ENCODE peak calls at places on chromosomes 13 and 19, in eight cellular contexts. C, S, F, D, J, K, Y and Q are unnamed samples. For H3K4me1, the result is how much of the 10 kb centered on the place peaks cover.

GRCh38 chr19:7542556-7543348 is 7.2 kb downstream of the PNPLA6 start:
- DNase-seq in K (no peak), J (no peak), S (no peak), F (no peak), Y (no peak), C (no peak), D (no peak), Q (no peak)

GRCh38 chr19:32647361-32647760 is 27.6 kb downstream of the ANKRD27 start:
- DNase-seq in D (no peak), F (peak), C (no peak), S (no peak), Y (no peak), K (no peak), J (no peak), Q (no peak)

GRCh38 chr13:109385161-109385560 is 401.2 kb downstream of the IRS2 start:
- DNase-seq in K (no peak), D (no peak), C (no peak), S (no peak), J (no peak), Y (no peak), F (no peak), Q (no peak)

GRCh38 chr13:66397133-66397532 is 833.0 kb downstream of the PCDH9 start:
- DNase-seq in Y (no peak), K (no peak), D (no peak), C (no peak), J (no peak), F (no peak), S (no peak), Q (no peak)

GRCh38 chr13:30126903-30127428 is 180.4 kb downstream of the KATNAL1 start:
- DNase-seq in F (no peak), S (no peak), K (no peak), Y (no peak), C (no peak), J (no peak), D (no peak), Q (no peak)

GRCh38 chr19:38389101-38389925 is 816 bp downstream of the SPRED3 start:
- DNase-seq in S (no peak), K (no peak), J (peak), D (no peak), F (peak), Y (no peak), C (peak), Q (no peak)

GRCh38 chr19:33246729-33247440 is 21.2 kb upstream of the SLC7A10 start:
- DNase-seq in D (no peak), C (no peak), S (no peak), Y (no peak), F (peak), J (no peak), K (no peak), Q (no peak)

GRCh38 chr19:1767464-1767933 is 14.2 kb downstream of the ONECUT3 start:
- DNase-seq in S (no peak), J (no peak), D (no peak), F (peak), K (peak), Y (no peak), C (no peak), Q (no peak)

GRCh38 chr13:112601351-112601750 is 13.4 kb upstream of the TUBGCP3 start:
- DNase-seq in F (no peak), S (no peak), D (no peak), Y (no peak), K (no peak), J (no peak), C (no peak), Q (no peak)

GRCh38 chr19:15050639-15051038 is 1.4 kb downstream of the CASP14 start:
- DNase-seq in C (no peak), S (no peak), D (no peak), Y (no peak), K (no peak), F (no peak), J (no peak), Q (no peak)

GRCh38 chr19:46784262-46785053 is 3.9 kb downstream of the SLC1A5 start:
- DNase-seq in J (peak), F (peak), D (peak), K (peak), Y (peak), C (peak), S (peak), Q (no peak)
- TF ChIP-seq REST in J (no peak), F (no peak), D (no peak), K (no peak), Y (no peak), C (no peak), S (no peak), Q (no peak)

GRCh38 chr13:21020581-21020980 is 40.8 kb downstream of the LATS2 start:
- DNase-seq in S (no peak), Y (no peak), C (no peak), D (no peak), K (no peak), J (no peak), F (no peak), Q (no peak)

GRCh38 chr13:21020176-21020575 is 41.2 kb downstream of the LATS2 start:
- DNase-seq in D (no peak), Y (no peak), S (no peak), C (no peak), J (no peak), K (no peak), F (no peak), Q (no peak)

GRCh38 chr13:21016487-21016886 is 44.9 kb downstream of the LATS2 start:
- DNase-seq in D (no peak), S (no peak), J (no peak), F (no peak), K (no peak), C (no peak), Y (no peak), Q (no peak)

GRCh38 chr13:21015284-21015683 is 46.1 kb downstream of the LATS2 start:
- DNase-seq in J (no peak), Y (no peak), S (no peak), F (no peak), D (no peak), C (no peak), K (no peak), Q (no peak)

DNA sequence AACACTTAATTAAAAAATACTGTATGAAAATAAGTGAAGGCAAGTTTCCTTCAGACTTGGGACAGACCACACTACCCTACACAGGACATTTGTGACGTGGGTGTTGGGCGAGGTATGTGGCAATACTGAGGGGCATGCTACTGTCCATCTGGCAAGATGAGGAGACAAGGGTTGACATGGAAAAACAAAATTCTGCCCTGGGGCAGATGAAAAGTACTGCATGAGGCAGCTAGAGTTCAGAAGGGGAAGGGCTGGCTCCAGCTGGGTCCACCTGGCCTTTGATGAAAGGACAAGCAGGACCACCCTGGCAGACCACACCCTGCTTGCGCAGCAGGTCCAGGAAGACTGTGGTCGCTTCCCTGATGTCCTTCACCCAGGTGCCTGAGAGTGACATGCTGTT is 43.2 kb downstream of the LATS2 start:
- DNase-seq in Y (no peak), J (no peak), C (no peak), D (no peak), F (no peak), K (no peak), S (no peak), Q (no peak)
- H3K4me1 ChIP-seq in Y (under half), J (under half), C (half or more), D (under half), F (half or more), K (under half), S (half or more), Q (under half)

GRCh38 chr13:34108396-34108795 is 290.4 kb downstream of the RFC3 start:
- DNase-seq in K (no peak), D (no peak), J (no peak), Y (no peak), C (no peak), F (no peak), S (no peak), Q (no peak)
- H3K27ac ChIP-seq in K (no peak), D (no peak), J (no peak), Y (no peak), C (no peak), F (no peak), S (no peak), Q (no peak)

DNA sequence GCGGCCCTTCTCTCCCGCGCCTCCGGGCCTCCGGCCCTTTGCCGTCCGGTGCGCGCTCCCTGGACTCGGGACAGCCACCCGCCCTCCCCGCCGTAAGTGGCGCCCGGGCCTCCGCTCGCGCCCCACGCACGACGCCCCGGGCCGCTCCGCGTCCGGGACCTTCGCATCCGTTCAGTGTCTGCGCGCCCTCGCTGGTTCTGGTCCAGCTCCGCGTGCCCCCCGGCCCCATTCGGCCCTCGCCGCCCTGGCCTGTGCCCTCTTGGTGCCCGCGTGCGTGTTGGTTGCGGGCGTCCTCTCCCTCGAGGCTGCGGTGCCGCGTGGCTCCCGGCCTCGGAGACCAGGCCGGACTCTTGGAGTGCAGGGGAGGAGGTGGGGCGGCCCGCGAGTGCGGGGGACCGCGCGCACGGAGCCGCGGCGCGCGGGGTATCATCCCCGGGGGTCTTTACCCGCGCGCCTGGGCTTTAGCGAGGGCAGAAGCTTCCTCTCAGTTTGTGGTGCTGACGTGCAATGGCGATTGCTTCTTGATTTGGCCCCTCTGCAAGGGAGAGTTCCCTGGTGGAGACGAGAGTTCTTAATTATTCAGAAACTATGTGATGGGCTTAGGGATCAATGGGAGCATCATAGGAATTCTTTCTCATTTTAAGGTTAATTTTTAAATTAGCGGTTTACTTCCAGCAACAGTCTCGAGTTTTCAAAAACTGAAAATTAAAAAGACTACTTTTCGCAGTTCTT is 757 bp downstream of the WASF3 start:
- DNase-seq in F (peak), S (no peak), D (no peak), Y (no peak), J (peak), K (no peak), C (no peak), Q (no peak)
- TF ChIP-seq REST in F (no peak), S (no peak), D (no peak), Y (no peak), J (no peak), K (no peak), C (no peak), Q (no peak)